ENCODE peak calls at places on chromosomes 11 and 22, in five cellular contexts. B is mucosa of descending colon; L is CD8-positive, alpha-beta memory T cell; H is GM23338; S is naive thymus-derived CD4-positive, alpha-beta T cell. G is an unnamed sample.
A peak's percentile ranks its signal among the peaks of the same experiment; 100 is the strongest.

GRCh38 chr11:29018631-29019030 is 910.4 kb downstream of the METTL15 start:
- DNase-seq in B (no peak), L (no peak), H (no peak), S (no peak), G (no peak)

GRCh38 chr11:97454988-97455387 is 1065.2 kb downstream of the JRKL start:
- DNase-seq in B (no peak), L (no peak), H (peak; percentile 20), S (no peak), G (no peak)

GRCh38 chr11:84626256-84626655 is 1000.9 kb downstream of the DLG2 start:
- DNase-seq in B (no peak), L (no peak), H (no peak), S (no peak), G (no peak)

GRCh38 chr22:28139993-28140392 is 220.9 kb upstream of the PITPNB start:
- DNase-seq in B (no peak), L (no peak), H (no peak), S (no peak), G (no peak)

GRCh38 chr11:71913716-71914115 is 14.7 kb downstream of the XNDC1N start:
- DNase-seq in B (no peak), L (no peak), H (no peak), S (no peak), G (no peak)

GRCh38 chr11:110497204-110497987 is 67.6 kb downstream of the FDX1 start:
- DNase-seq in B (no peak), L (no peak), H (no peak), S (no peak), G (no peak)

GRCh38 chr11:19025799-19026406 is 34.6 kb downstream of the MRGPRX2 start:
- DNase-seq in B (no peak), L (no peak), H (no peak), S (no peak), G (no peak)

GRCh38 chr22:37318255-37319109 is 36.2 kb downstream of the CYTH4 start:
- DNase-seq in B (no peak), L (no peak), H (no peak), S (no peak), G (no peak)

GRCh38 chr22:37229012-37229804 is 14.9 kb downstream of the RAC2 start:
- DNase-seq in B (peak; percentile 58), L (no peak), H (no peak), S (no peak), G (peak; percentile 48)

GRCh38 chr11:39732002-39732401 is 1727.5 kb downstream of the LRRC4C start:
- DNase-seq in B (no peak), L (no peak), H (no peak), S (no peak), G (no peak)

GRCh38 chr11:43399983-43400630 is 41.4 kb downstream of the TTC17 start:
- DNase-seq in B (no peak), L (no peak), H (no peak), S (no peak), G (no peak)

GRCh38 chr11:16587670-16588069 is 150.8 kb upstream of the C11orf58 start:
- DNase-seq in B (no peak), L (no peak), H (no peak), S (no peak), G (no peak)

GRCh38 chr22:25976346-25976745 is 192.9 kb upstream of the SEZ6L start:
- DNase-seq in B (no peak), L (no peak), H (no peak), S (no peak), G (no peak)

GRCh38 chr11:86360775-86361395 is 13.8 kb upstream of the CCDC81 start:
- DNase-seq in B (no peak), L (no peak), H (peak; percentile 70), S (no peak), G (no peak)

GRCh38 chr11:64008283-64008931 is 22.2 kb downstream of the OTUB1 start:
- DNase-seq in B (no peak), L (no peak), H (no peak), S (no peak), G (no peak)

GRCh38 chr22:41565403-41566054 is 4.7 kb downstream of the CSDC2 start:
- DNase-seq in B (no peak), L (no peak), H (no peak), S (no peak), G (peak; percentile 82)

GRCh38 chr11:27599217-27599616 is 92.6 kb upstream of the LIN7C start:
- DNase-seq in B (no peak), L (no peak), H (peak; percentile 77), S (no peak), G (no peak)

GRCh38 chr11:132802932-132803331 is 729.4 kb downstream of the OPCML start:
- DNase-seq in B (no peak), L (no peak), H (no peak), S (no peak), G (no peak)

GRCh38 chr22:23128269-23129108 is 13.3 kb downstream of the RSPH14 start:
- DNase-seq in B (no peak), L (peak; percentile 68), H (peak; percentile 91), S (peak; percentile 68), G (peak; percentile 89)

GRCh38 chr11:66115638-66116410 is 45.8 kb downstream of the PACS1 start:
- DNase-seq in B (no peak), L (peak; percentile 67), H (no peak), S (peak; percentile 64), G (no peak)
- H3K4me3 ChIP-seq in B (no peak overlapping the region), L (peak overlapping the region; percentile 33), H (no peak overlapping the region), S (peak overlapping the region; percentile 36), G (no peak overlapping the region)

GRCh38 chr22:21759133-21759532 is 23.5 kb upstream of the YPEL1 start:
- DNase-seq in B (no peak), L (no peak), H (no peak), S (no peak), G (no peak)
- H3K36me3 ChIP-seq in B (no peaks in the 10 kb centered on the region), L (peaks cover 11% of the 10 kb centered on the region), H (peaks cover 20% of the 10 kb centered on the region), S (no peaks in the 10 kb centered on the region), G (peaks cover 1% of the 10 kb centered on the region)

DNA sequence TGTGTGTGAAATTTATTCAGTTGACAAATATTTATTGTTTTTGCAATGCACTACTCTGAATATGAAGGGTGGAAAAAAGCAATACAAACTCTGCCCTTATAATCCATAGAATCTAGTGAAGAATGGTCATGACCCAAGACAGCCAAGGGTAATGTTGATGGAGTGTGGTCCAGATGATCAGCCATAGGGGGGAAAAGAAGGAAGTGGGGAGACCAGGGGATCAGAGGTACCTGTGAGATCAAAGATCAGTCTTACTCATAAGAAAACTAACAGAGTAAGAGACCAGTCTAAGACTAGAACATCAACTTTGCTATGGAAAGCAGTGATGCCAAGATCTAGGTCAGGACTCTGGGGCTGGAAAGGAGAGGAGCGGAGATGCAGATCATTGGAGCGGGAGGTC is 47.0 kb upstream of the ETS1 start:
- DNase-seq in B (no peak), L (no peak), H (no peak), S (no peak), G (no peak)
- H3K4me3 ChIP-seq in B (no peak overlapping the region), L (no peak overlapping the region), H (no peak overlapping the region), S (no peak overlapping the region), G (no peak overlapping the region)

GRCh38 chr11:118625976-118626375 is 18.6 kb downstream of the PHLDB1 start:
- DNase-seq in B (peak; percentile 19), L (no peak), H (peak; percentile 55), S (no peak), G (peak; percentile 38)
- H3K36me3 ChIP-seq in B (no peaks in the 10 kb centered on the region), L (no peaks in the 10 kb centered on the region), H (peaks cover 10% of the 10 kb centered on the region), S (no peaks in the 10 kb centered on the region), G (no peaks in the 10 kb centered on the region)

GRCh38 chr11:74951241-74951640 is 2.2 kb downstream of the SPCS2 start:
- DNase-seq in B (no peak), L (no peak), H (no peak), S (no peak), G (no peak)
- H3K4me3 ChIP-seq in B (no peak overlapping the region), L (no peak overlapping the region), H (peak overlapping the region; percentile 94), S (no peak overlapping the region), G (no peak overlapping the region)

GRCh38 chr22:17097701-17098100 is 12.9 kb downstream of the IL17RA start:
- DNase-seq in B (no peak), L (no peak), H (no peak), S (no peak), G (no peak)
- H3K36me3 ChIP-seq in B (peaks cover 4% of the 10 kb centered on the region), L (peaks cover 47% of the 10 kb centered on the region), H (no peaks in the 10 kb centered on the region), S (peaks cover 22% of the 10 kb centered on the region), G (peaks cover 8% of the 10 kb centered on the region)

GRCh38 chr11:8003187-8003586 is 16.1 kb downstream of the EIF3F start:
- DNase-seq in B (no peak), L (no peak), H (no peak), S (no peak), G (no peak)
- H3K4me3 ChIP-seq in B (no peak overlapping the region), L (no peak overlapping the region), H (no peak overlapping the region), S (no peak overlapping the region), G (no peak overlapping the region)

GRCh38 chr11:70328556-70328955 is 58.1 kb downstream of the PPFIA1 start:
- DNase-seq in B (no peak), L (no peak), H (no peak), S (no peak), G (no peak)
- H3K36me3 ChIP-seq in B (peaks cover 5% of the 10 kb centered on the region), L (peaks cover 54% of the 10 kb centered on the region), H (peaks cover 74% of the 10 kb centered on the region), S (peaks cover 21% of the 10 kb centered on the region), G (peaks cover 13% of the 10 kb centered on the region)

GRCh38 chr22:46072981-46073682 is 77.2 kb upstream of the PPARA start:
- DNase-seq in B (no peak), L (no peak), H (no peak), S (no peak), G (peak; percentile 48)
- H3K4me3 ChIP-seq in B (peak overlapping the region; percentile 64), L (peak overlapping the region; percentile 25), H (peak overlapping the region; percentile 65), S (peak overlapping the region; percentile 5), G (peak overlapping the region; percentile 95)

GRCh38 chr11:5550440-5551095 is 2.2 kb upstream of the OR52H1 start:
- DNase-seq in B (no peak), L (no peak), H (no peak), S (no peak), G (no peak)
- H3K36me3 ChIP-seq in B (no peaks in the 10 kb centered on the region), L (no peaks in the 10 kb centered on the region), H (no peaks in the 10 kb centered on the region), S (no peaks in the 10 kb centered on the region), G (no peaks in the 10 kb centered on the region)

G was measured in aorta.